ENCODE peak calls at places on chromosomes 12 and 14, in four cellular contexts. One of them, this sample, is unnamed.

GRCh38 chr12:6551496-6552139 is 4.2 kb downstream of the IFFO1 start:
- DNase-seq in RPMI7951: peak
- DNase-seq in T-helper 22 cell: no peak
- DNase-seq in NCI-H1417: no peak
- DNase-seq in this sample: no peak

GRCh38 chr14:52829527-52829926 is 38.1 kb upstream of the GNPNAT1 start:
- DNase-seq in RPMI7951: no peak
- DNase-seq in T-helper 22 cell: no peak
- DNase-seq in NCI-H1417: peak
- DNase-seq in this sample: no peak

GRCh38 chr12:4011597-4011996 is 138.4 kb upstream of the PARP11 start:
- DNase-seq in RPMI7951: no peak
- DNase-seq in T-helper 22 cell: no peak
- DNase-seq in NCI-H1417: no peak
- DNase-seq in this sample: no peak

GRCh38 chr12:92466391-92467305 is 236.1 kb upstream of the PLEKHG7 start:
- DNase-seq in RPMI7951: no peak
- DNase-seq in T-helper 22 cell: no peak
- DNase-seq in NCI-H1417: no peak
- DNase-seq in this sample: no peak

GRCh38 chr12:106976013-106976658 is 10.8 kb downstream of the MTERF2 start:
- DNase-seq in RPMI7951: peak
- DNase-seq in T-helper 22 cell: no peak
- DNase-seq in NCI-H1417: no peak
- DNase-seq in this sample: no peak

GRCh38 chr14:64503184-64503433 is 529 bp downstream of the ZBTB25 start:
- DNase-seq in RPMI7951: no peak
- DNase-seq in T-helper 22 cell: no peak
- DNase-seq in NCI-H1417: no peak
- DNase-seq in this sample: no peak

GRCh38 chr12:113109872-113110623 is 25.5 kb downstream of the RASAL1 start:
- DNase-seq in RPMI7951: no peak
- DNase-seq in T-helper 22 cell: no peak
- DNase-seq in NCI-H1417: no peak
- DNase-seq in this sample: no peak

GRCh38 chr12:54287316-54288157 is 7.0 kb downstream of the HNRNPA1 start:
- DNase-seq in RPMI7951: no peak
- DNase-seq in T-helper 22 cell: no peak
- DNase-seq in NCI-H1417: no peak
- DNase-seq in this sample: no peak

GRCh38 chr12:114166360-114166759 is 200.2 kb upstream of the RBM19 start:
- DNase-seq in RPMI7951: peak
- DNase-seq in T-helper 22 cell: no peak
- DNase-seq in NCI-H1417: peak
- DNase-seq in this sample: no peak

GRCh38 chr12:42684171-42685071 is 94.9 kb upstream of the PRICKLE1 start:
- DNase-seq in RPMI7951: no peak
- DNase-seq in T-helper 22 cell: no peak
- DNase-seq in NCI-H1417: no peak
- DNase-seq in this sample: no peak

GRCh38 chr14:75050852-75051555 is at the start of gene MLH3:
- DNase-seq in RPMI7951: peak
- DNase-seq in T-helper 22 cell: peak
- DNase-seq in NCI-H1417: peak
- DNase-seq in this sample: peak

GRCh38 chr12:53944907-53945847 is 6.5 kb downstream of the HOXC13 start:
- DNase-seq in RPMI7951: no peak
- DNase-seq in T-helper 22 cell: no peak
- DNase-seq in NCI-H1417: no peak
- DNase-seq in this sample: no peak

GRCh38 chr14:94356379-94357056 is 31.9 kb downstream of the SERPINA1 start:
- DNase-seq in RPMI7951: no peak
- DNase-seq in T-helper 22 cell: no peak
- DNase-seq in NCI-H1417: no peak
- DNase-seq in this sample: no peak

GRCh38 chr14:39015360-39015961 is 87.6 kb downstream of the SEC23A start:
- DNase-seq in RPMI7951: peak
- DNase-seq in T-helper 22 cell: no peak
- DNase-seq in NCI-H1417: peak
- DNase-seq in this sample: no peak

This sample was measured in effector memory CD4-positive, alpha-beta T cell.